ENCODE peak calls at places on chromosomes 2 and 18, in ten cellular contexts. N is brain microvascular endothelial cell, O is aorta, E is dorsolateral prefrontal cortex, H is psoas muscle, S is ovary, M is substantia nigra, T is lower lobe of right lung, K is body of pancreas, W is HCT116. R is an unnamed sample.

GRCh38 chr2:167293172-167293781 is 405.0 kb downstream of the XIRP2 start:
- DNase-seq in N (peak), O (peak), E (peak), H (peak), S (no peak), M (peak), T (peak), K (peak), W (no peak), R (no peak)

GRCh38 chr2:15145046-15145817 is 415.9 kb downstream of the NBAS start:
- DNase-seq in N (no peak), O (no peak), E (no peak), H (no peak), S (no peak), M (no peak), T (no peak), K (no peak), W (no peak), R (no peak)

GRCh38 chr2:187232749-187233148 is 215.3 kb downstream of the CALCRL start:
- DNase-seq in N (no peak), O (no peak), E (no peak), H (no peak), S (no peak), M (no peak), T (no peak), K (no peak), W (no peak), R (no peak)

GRCh38 chr2:8583400-8584173 is 98.3 kb upstream of the ID2 start:
- DNase-seq in N (peak), O (peak), E (peak), H (peak), S (peak), M (peak), T (peak), K (peak), W (peak), R (peak)

GRCh38 chr2:239489481-239489880 is 88.7 kb upstream of the HDAC4 start:
- DNase-seq in N (no peak), O (no peak), E (no peak), H (no peak), S (no peak), M (no peak), T (no peak), K (no peak), W (no peak), R (no peak)

GRCh38 chr2:217398101-217398500 is 538.2 kb upstream of the TNP1 start:
- DNase-seq in N (no peak), O (no peak), E (no peak), H (no peak), S (no peak), M (no peak), T (no peak), K (no peak), W (no peak), R (no peak)

GRCh38 chr2:88602022-88602421 is 25.2 kb downstream of the EIF2AK3 start:
- DNase-seq in N (no peak), O (no peak), E (no peak), H (no peak), S (no peak), M (no peak), T (no peak), K (no peak), W (no peak), R (no peak)

GRCh38 chr2:24174851-24175277 is at the start of gene FAM228A:
- DNase-seq in N (no peak), O (no peak), E (no peak), H (no peak), S (no peak), M (no peak), T (no peak), K (no peak), W (no peak), R (no peak)

GRCh38 chr2:10811552-10811951 is 1.0 kb downstream of the PDIA6 start:
- DNase-seq in N (no peak), O (no peak), E (no peak), H (no peak), S (no peak), M (no peak), T (no peak), K (no peak), W (no peak), R (no peak)

GRCh38 chr18:12838178-12838634 is 45.8 kb downstream of the PTPN2 start:
- DNase-seq in N (peak), O (peak), E (no peak), H (peak), S (peak), M (no peak), T (peak), K (peak), W (no peak), R (peak)

GRCh38 chr2:70643715-70644114 is 90.1 kb upstream of the TGFA start:
- DNase-seq in N (no peak), O (no peak), E (no peak), H (no peak), S (no peak), M (no peak), T (no peak), K (no peak), W (peak), R (peak)

GRCh38 chr2:121596221-121597080 is 52.8 kb downstream of the CLASP1 start:
- DNase-seq in N (peak), O (peak), E (no peak), H (no peak), S (no peak), M (no peak), T (peak), K (peak), W (peak), R (no peak)

GRCh38 chr18:23541349-23542093 is 38.2 kb downstream of the RMC1 start:
- DNase-seq in N (no peak), O (no peak), E (no peak), H (no peak), S (no peak), M (no peak), T (no peak), K (no peak), W (no peak), R (no peak)

GRCh38 chr2:168589236-168589635 is 133.2 kb downstream of the CERS6 start:
- DNase-seq in N (no peak), O (no peak), E (no peak), H (no peak), S (no peak), M (no peak), T (no peak), K (no peak), W (no peak), R (no peak)

GRCh38 chr2:207617011-207617671 is 8.1 kb downstream of the METTL21A start:
- DNase-seq in N (peak), O (no peak), E (no peak), H (no peak), S (no peak), M (no peak), T (no peak), K (no peak), W (peak), R (peak)

GRCh38 chr2:194602750-194603149 is 1054.3 kb upstream of the SLC39A10 start:
- DNase-seq in N (no peak), O (no peak), E (no peak), H (no peak), S (no peak), M (no peak), T (no peak), K (no peak), W (no peak), R (no peak)

GRCh38 chr2:239033801-239034560 is 186.1 kb downstream of the TWIST2 start:
- DNase-seq in N (no peak), O (no peak), E (no peak), H (no peak), S (no peak), M (no peak), T (no peak), K (no peak), W (no peak), R (peak)

GRCh38 chr18:52046842-52047241 is 293.2 kb upstream of the DCC start:
- DNase-seq in N (no peak), O (no peak), E (no peak), H (no peak), S (no peak), M (no peak), T (no peak), K (no peak), W (no peak), R (no peak)

GRCh38 chr2:36620321-36620720 is 22.4 kb upstream of the FEZ2 start:
- DNase-seq in N (no peak), O (no peak), E (no peak), H (no peak), S (no peak), M (no peak), T (no peak), K (no peak), W (no peak), R (no peak)

GRCh38 chr2:40228296-40228695 is 223.6 kb downstream of the SLC8A1 start:
- DNase-seq in N (no peak), O (no peak), E (no peak), H (no peak), S (no peak), M (no peak), T (no peak), K (no peak), W (no peak), R (no peak)

GRCh38 chr2:99708231-99708630 is 218.4 kb upstream of the REV1 start:
- DNase-seq in N (no peak), O (no peak), E (no peak), H (peak), S (no peak), M (no peak), T (no peak), K (no peak), W (no peak), R (no peak)

GRCh38 chr2:178499640-178500039 is 19.4 kb downstream of the PLEKHA3 start:
- DNase-seq in N (no peak), O (no peak), E (no peak), H (no peak), S (no peak), M (no peak), T (no peak), K (no peak), W (no peak), R (no peak)

GRCh38 chr2:42636956-42637355 is 68.5 kb downstream of the MTA3 start:
- DNase-seq in N (no peak), O (no peak), E (no peak), H (no peak), S (no peak), M (no peak), T (no peak), K (no peak), W (no peak), R (no peak)

GRCh38 chr2:44952806-44953685 is 11.5 kb downstream of the SIX3 start:
- DNase-seq in N (no peak), O (no peak), E (no peak), H (no peak), S (no peak), M (no peak), T (no peak), K (no peak), W (no peak), R (no peak)

GRCh38 chr2:222797871-222798270 is 63.0 kb upstream of the ACSL3 start:
- DNase-seq in N (no peak), O (no peak), E (no peak), H (no peak), S (no peak), M (no peak), T (no peak), K (no peak), W (no peak), R (no peak)

GRCh38 chr2:206160124-206160806 is 570 bp downstream of the EEF1B2 start:
- DNase-seq in N (no peak), O (no peak), E (no peak), H (peak), S (no peak), M (no peak), T (no peak), K (peak), W (no peak), R (no peak)

GRCh38 chr2:109382946-109383345 is 230.8 kb downstream of the SEPTIN10 start:
- DNase-seq in N (peak), O (peak), E (peak), H (peak), S (peak), M (no peak), T (peak), K (peak), W (no peak), R (peak)

GRCh38 chr2:162037886-162038285 is 36.1 kb downstream of the DPP4 start:
- DNase-seq in N (no peak), O (no peak), E (no peak), H (no peak), S (no peak), M (no peak), T (no peak), K (no peak), W (no peak), R (no peak)

GRCh38 chr2:23320058-23320457 is 64.9 kb upstream of the KLHL29 start:
- DNase-seq in N (no peak), O (no peak), E (no peak), H (no peak), S (no peak), M (no peak), T (no peak), K (no peak), W (no peak), R (no peak)

GRCh38 chr2:200590090-200590489 is 4.3 kb downstream of the AOX1 start:
- DNase-seq in N (no peak), O (peak), E (no peak), H (peak), S (no peak), M (no peak), T (no peak), K (peak), W (no peak), R (no peak)

GRCh38 chr2:188524519-188525113 is 232.9 kb downstream of the GULP1 start:
- DNase-seq in N (peak), O (no peak), E (no peak), H (no peak), S (peak), M (peak), T (no peak), K (peak), W (peak), R (no peak)

GRCh38 chr2:231102772-231103171 is 22.1 kb downstream of the HTR2B start:
- DNase-seq in N (no peak), O (no peak), E (no peak), H (no peak), S (no peak), M (no peak), T (no peak), K (no peak), W (no peak), R (no peak)

GRCh38 chr2:10549621-10550020 is 101.5 kb upstream of the ODC1 start:
- DNase-seq in N (no peak), O (no peak), E (no peak), H (no peak), S (no peak), M (no peak), T (no peak), K (no peak), W (no peak), R (no peak)

GRCh38 chr2:171430516-171431410 is 3.0 kb downstream of the METTL8 start:
- DNase-seq in N (no peak), O (no peak), E (no peak), H (no peak), S (no peak), M (no peak), T (no peak), K (no peak), W (no peak), R (peak)

GRCh38 chr2:28949617-28950305 is 31.3 kb upstream of the TOGARAM2 start:
- DNase-seq in N (no peak), O (no peak), E (no peak), H (no peak), S (no peak), M (no peak), T (no peak), K (no peak), W (no peak), R (peak)

GRCh38 chr18:46623541-46623940 is 33.5 kb downstream of the LOXHD1 start:
- DNase-seq in N (no peak), O (peak), E (peak), H (no peak), S (peak), M (no peak), T (no peak), K (no peak), W (no peak), R (no peak)

GRCh38 chr2:25204190-25204838 is 35.9 kb upstream of the POMC start:
- DNase-seq in N (no peak), O (no peak), E (no peak), H (no peak), S (no peak), M (no peak), T (no peak), K (no peak), W (no peak), R (no peak)
- H3K27ac ChIP-seq in N (no peak), O (no peak), E (no peak), H (no peak), S (peak), M (no peak), T (no peak), K (no peak), W (no peak), R (no peak)

GRCh38 chr18:76461692-76462325 is 33.2 kb downstream of the ZNF516 start:
- DNase-seq in N (no peak), O (peak), E (no peak), H (no peak), S (no peak), M (no peak), T (no peak), K (no peak), W (no peak), R (no peak)
- H3K27ac ChIP-seq in N (no peak), O (no peak), E (no peak), H (no peak), S (no peak), M (no peak), T (no peak), K (no peak), W (no peak), R (no peak)

DNA sequence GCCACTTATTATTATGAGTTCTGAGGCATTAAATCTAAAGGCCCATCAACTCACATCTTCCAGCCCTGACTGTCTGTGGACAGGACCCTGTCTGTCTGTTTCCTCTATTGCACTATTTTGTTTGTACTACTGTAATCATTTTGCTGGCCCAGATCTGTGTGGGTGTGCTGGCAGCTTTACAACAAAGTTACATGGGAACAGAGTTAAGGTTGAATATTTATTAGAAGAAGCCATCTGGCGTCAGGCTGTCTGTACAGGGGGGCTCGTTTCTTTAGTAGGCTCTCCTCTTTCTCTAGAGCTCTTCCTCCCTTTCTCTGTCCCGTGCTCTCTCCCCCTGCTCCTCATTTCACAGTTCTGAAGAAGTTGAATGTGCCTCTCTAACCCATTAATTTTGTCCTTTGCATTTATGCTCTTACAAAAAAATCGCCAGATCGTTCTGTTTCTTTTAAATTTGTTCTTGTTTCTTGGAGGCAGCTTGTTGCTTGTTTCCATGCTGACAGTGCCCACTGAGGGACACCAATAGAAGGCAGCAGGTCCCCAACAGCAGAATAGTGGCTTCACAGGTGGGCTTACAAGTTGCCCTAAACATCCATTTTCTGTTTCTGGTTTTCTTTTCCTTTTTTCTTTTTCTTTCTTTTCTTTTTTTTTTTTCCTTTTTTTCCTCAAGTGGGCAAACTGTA is 315.2 kb upstream of the ZEB2 start:
- DNase-seq in N (peak), O (no peak), E (no peak), H (peak), S (peak), M (no peak), T (no peak), K (no peak), W (no peak), R (peak)
- H3K27ac ChIP-seq in N (peak), O (no peak), E (no peak), H (no peak), S (peak), M (no peak), T (no peak), K (no peak), W (peak), R (no peak)

GRCh38 chr2:237594514-237594871 is 4.0 kb upstream of the RAB17 start:
- DNase-seq in N (no peak), O (peak), E (no peak), H (no peak), S (no peak), M (no peak), T (no peak), K (no peak), W (no peak), R (no peak)
- H3K27ac ChIP-seq in N (no peak), O (peak), E (no peak), H (no peak), S (no peak), M (no peak), T (peak), K (peak), W (no peak), R (no peak)

R was measured in foreskin keratinocyte.